ENCODE peak calls at places on chromosomes 11 and 22, in ten cellular contexts. H is psoas muscle; Q is fibroblast of lung; O is HCT116; E is right cardiac atrium; V is CD4-positive, CD25-positive, alpha-beta regulatory T cell; P is upper lobe of right lung; S is astrocyte of the spinal cord; Y is cardiac fibroblast; A is astrocyte. G is an unnamed sample.

GRCh38 chr11:60870276-60870675 is 2.9 kb downstream of the ZP1 start:
- DNase-seq in H (no peak), Q (no peak), O (no peak), E (no peak), V (no peak), P (peak; percentile 30), S (no peak), Y (no peak), A (no peak), G (no peak)

GRCh38 chr22:35752833-35753189 is 35.1 kb downstream of the APOL5 start:
- DNase-seq in H (no peak), Q (no peak), O (no peak), E (no peak), V (no peak), P (no peak), S (no peak), Y (no peak), A (no peak), G (no peak)

GRCh38 chr11:92739020-92739419 is 230.4 kb upstream of the MTNR1B start:
- DNase-seq in H (no peak), Q (peak; percentile 38), O (no peak), E (no peak), V (no peak), P (no peak), S (peak; percentile 31), Y (peak; percentile 48), A (peak; percentile 39), G (no peak)

GRCh38 chr11:34789196-34789834 is 126.9 kb downstream of the APIP start:
- DNase-seq in H (no peak), Q (no peak), O (no peak), E (no peak), V (no peak), P (no peak), S (no peak), Y (no peak), A (no peak), G (no peak)

GRCh38 chr22:49719046-49719445 is 108.6 kb downstream of the BRD1 start:
- DNase-seq in H (no peak), Q (no peak), O (no peak), E (no peak), V (no peak), P (no peak), S (no peak), Y (no peak), A (no peak), G (no peak)

GRCh38 chr22:40040927-40041326 is 46.2 kb downstream of the FAM83F start:
- DNase-seq in H (peak; percentile 33), Q (no peak), O (no peak), E (peak; percentile 74), V (no peak), P (peak; percentile 22), S (peak; percentile 16), Y (peak; percentile 88), A (no peak), G (no peak)

GRCh38 chr22:19816372-19817119 is 38.1 kb downstream of the GNB1L start:
- DNase-seq in H (no peak), Q (no peak), O (no peak), E (no peak), V (no peak), P (no peak), S (no peak), Y (no peak), A (no peak), G (no peak)

GRCh38 chr22:46674367-46674781 is 54.2 kb downstream of the GRAMD4 start:
- DNase-seq in H (peak; percentile 64), Q (no peak), O (no peak), E (peak; percentile 74), V (peak; percentile 72), P (no peak), S (no peak), Y (no peak), A (no peak), G (no peak)

GRCh38 chr22:44697423-44698179 is 4.4 kb upstream of the PRR5 start:
- DNase-seq in H (peak; percentile 81), Q (peak; percentile 54), O (peak; percentile 66), E (peak; percentile 95), V (peak; percentile 76), P (peak; percentile 92), S (peak; percentile 41), Y (peak; percentile 78), A (peak; percentile 32), G (no peak)

GRCh38 chr22:17633217-17633997 is 4.9 kb upstream of the ATP6V1E1 start:
- DNase-seq in H (no peak), Q (peak; percentile 92), O (peak; percentile 87), E (no peak), V (no peak), P (no peak), S (peak; percentile 65), Y (peak; percentile 77), A (peak; percentile 92), G (no peak)

GRCh38 chr11:74019860-74020259 is 11.0 kb upstream of the UCP3 start:
- DNase-seq in H (no peak), Q (peak; percentile 71), O (no peak), E (no peak), V (no peak), P (no peak), S (peak; percentile 21), Y (peak; percentile 29), A (peak; percentile 59), G (no peak)

GRCh38 chr11:24155792-24156191 is 341.1 kb upstream of the LUZP2 start:
- DNase-seq in H (no peak), Q (no peak), O (no peak), E (no peak), V (no peak), P (no peak), S (no peak), Y (no peak), A (no peak), G (no peak)

GRCh38 chr22:40684728-40685127 is 5.4 kb downstream of the MCHR1 start:
- DNase-seq in H (no peak), Q (no peak), O (no peak), E (no peak), V (no peak), P (no peak), S (no peak), Y (no peak), A (no peak), G (no peak)

DNA sequence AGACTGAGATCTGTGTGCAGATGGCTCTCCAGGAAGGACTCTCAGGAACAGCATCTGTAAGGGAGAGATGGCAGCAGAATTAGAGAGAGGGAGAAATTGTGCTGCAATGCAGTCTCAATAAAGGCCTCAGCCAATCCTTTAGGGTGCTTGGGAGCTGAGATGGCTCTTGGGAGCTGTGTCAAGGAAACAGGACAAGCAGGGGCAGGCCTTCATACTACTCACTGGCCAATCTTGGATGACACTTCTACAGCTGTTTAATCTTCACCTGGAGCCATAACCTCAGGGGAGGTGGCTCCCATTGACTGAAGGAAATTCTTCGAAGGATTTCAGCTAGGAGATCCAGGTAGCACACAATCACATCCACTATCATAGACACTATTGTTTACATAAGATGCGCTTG is 10.0 kb downstream of the OR5B21 start:
- DNase-seq in H (no peak), Q (no peak), O (no peak), E (no peak), V (no peak), P (no peak), S (no peak), Y (no peak), A (no peak), G (no peak)
- H3K4me3 ChIP-seq in H (no peak overlapping the region), Q (no peak overlapping the region), O (no peak overlapping the region), E (no peak overlapping the region), V (no peak overlapping the region), P (no peak overlapping the region), S (no peak overlapping the region), Y (no peak overlapping the region), A (no peak overlapping the region), G (no peak overlapping the region)

DNA sequence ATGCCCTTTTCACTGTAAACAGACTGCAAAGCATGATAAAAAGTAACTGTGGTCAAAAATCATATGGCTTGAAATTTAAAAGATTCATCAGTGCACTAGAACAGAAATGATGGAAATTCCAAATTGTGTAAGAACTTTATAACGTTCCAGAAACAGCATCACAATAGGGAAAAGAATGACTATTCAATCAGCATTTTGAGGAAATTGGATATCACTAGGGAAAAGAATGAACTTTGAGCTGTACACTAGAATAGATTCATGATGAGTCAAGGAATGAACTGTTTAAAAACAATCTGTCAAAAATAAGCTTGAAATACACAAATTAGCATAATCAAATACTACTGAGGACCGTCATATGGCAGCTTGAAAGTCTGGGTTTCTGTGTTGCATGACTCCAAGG is 20.5 kb upstream of the HEPHL1 start:
- DNase-seq in H (no peak), Q (peak; percentile 35), O (no peak), E (no peak), V (no peak), P (no peak), S (no peak), Y (no peak), A (peak; percentile 30), G (no peak)
- H3K4me3 ChIP-seq in H (no peak overlapping the region), Q (no peak overlapping the region), O (no peak overlapping the region), E (no peak overlapping the region), V (no peak overlapping the region), P (no peak overlapping the region), S (no peak overlapping the region), Y (no peak overlapping the region), A (no peak overlapping the region), G (no peak overlapping the region)

DNA sequence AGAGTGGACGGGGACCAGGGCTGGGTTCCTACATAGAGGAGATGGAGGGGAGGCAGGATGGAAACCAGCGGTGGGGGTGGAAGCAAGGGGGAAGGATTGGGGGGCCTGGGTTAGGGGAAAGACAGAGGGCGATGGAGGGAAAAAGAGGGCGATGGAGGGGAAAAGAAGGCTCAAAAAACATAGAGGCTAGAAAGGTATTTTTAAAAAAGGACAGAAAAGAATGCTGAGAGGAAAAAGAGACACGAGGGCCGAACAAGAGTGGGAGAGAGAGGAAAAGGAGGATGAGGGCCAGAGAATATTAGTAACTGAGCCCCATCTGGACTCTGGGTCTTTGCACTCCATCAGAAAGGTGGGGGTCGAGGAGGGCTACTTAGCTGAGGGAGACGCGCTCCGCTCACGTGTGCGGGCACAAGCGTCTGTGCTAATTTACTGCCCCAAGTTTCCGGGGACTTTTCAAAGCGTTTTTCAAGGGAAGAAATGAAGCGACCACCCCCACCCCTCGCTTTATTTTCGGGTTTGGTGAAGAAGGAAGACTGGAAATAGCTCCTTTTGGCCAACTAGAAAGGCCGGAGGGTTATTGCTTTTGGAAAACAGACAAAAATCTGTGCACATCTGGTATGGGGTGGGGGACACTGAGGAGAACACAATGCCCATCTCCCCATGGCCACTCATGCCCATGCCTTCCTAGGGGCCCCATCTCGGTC is 14.4 kb downstream of the PAX6 start:
- DNase-seq in H (no peak), Q (no peak), O (no peak), E (no peak), V (no peak), P (no peak), S (no peak), Y (no peak), A (no peak), G (no peak)
- H3K4me3 ChIP-seq in H (no peak overlapping the region), Q (no peak overlapping the region), O (no peak overlapping the region), E (no peak overlapping the region), V (no peak overlapping the region), P (no peak overlapping the region), S (no peak overlapping the region), Y (no peak overlapping the region), A (no peak overlapping the region), G (no peak overlapping the region)

DNA sequence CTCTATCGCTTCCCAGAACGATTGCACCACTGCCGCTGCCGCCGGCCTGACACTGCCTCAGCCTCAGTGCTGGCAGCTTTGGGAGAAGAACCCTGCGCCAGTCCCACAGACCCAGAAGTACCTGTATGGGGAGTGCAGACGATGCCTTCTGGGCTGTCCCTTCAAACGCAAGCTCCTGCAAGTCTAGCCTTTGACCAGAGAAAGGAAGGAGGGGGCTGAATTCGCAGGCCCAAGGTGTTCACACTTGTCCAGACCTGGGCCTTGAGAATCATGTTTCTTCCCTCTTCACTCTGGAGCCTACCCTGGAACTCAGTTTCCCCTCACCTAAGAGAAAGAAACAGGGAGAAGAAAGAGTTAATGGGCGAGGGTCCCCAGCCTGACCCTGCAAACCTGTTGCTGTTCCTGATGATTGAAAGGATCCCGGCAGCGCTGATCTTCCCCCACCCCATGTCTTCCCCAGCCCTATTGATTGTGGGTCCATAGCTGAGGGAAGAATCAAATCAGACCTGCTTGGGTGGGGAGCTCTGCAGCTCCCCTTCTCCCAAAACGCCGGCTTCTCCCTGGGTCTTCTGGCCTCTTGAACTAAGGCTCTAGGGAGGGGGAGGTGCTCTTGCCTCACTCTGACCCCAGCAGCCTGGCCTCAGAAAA is 786 bp upstream of the MCAM start:
- DNase-seq in H (no peak), Q (no peak), O (no peak), E (no peak), V (no peak), P (no peak), S (no peak), Y (peak; percentile 27), A (no peak), G (no peak)
- H3K4me3 ChIP-seq in H (peak overlapping the region; percentile 77), Q (no peak overlapping the region), O (no peak overlapping the region), E (peak overlapping the region; percentile 80), V (no peak overlapping the region), P (peak overlapping the region; percentile 57), S (no peak overlapping the region), Y (no peak overlapping the region), A (no peak overlapping the region), G (no peak overlapping the region)

G was measured in RWPE2.